ENCODE peak calls at places on chromosomes 1 and 21, in five cellular contexts. B is A549, G is heart right ventricle, H is A673, K is upper lobe of right lung. L is an unnamed sample. For H3K4me1, the result is how much of the 10 kb centered on the place peaks cover.

GRCh38 chr1:94606471-94606870 is 64.9 kb upstream of the F3 start:
- DNase-seq in H (no peak), K (no peak), B (no peak), G (no peak), L (no peak)

GRCh38 chr21:38963006-38963405 is 157.3 kb downstream of the ETS2 start:
- DNase-seq in B (no peak), G (no peak), K (no peak), H (no peak), L (no peak)

GRCh38 chr1:114154963-114155322 is 1.3 kb upstream of the SYT6 start:
- DNase-seq in H (peak), K (no peak), G (no peak), B (no peak), L (no peak)

GRCh38 chr1:224357626-224358124 is 996 bp downstream of the CNIH4 start:
- DNase-seq in G (no peak), B (peak), H (peak), K (no peak), L (no peak)

GRCh38 chr1:37828410-37829074 is 20.5 kb upstream of the YRDC start:
- DNase-seq in K (no peak), H (no peak), G (no peak), B (no peak), L (no peak)

GRCh38 chr1:40736085-40736531 is 44.6 kb downstream of the NFYC start:
- DNase-seq in G (peak), K (no peak), H (peak), B (no peak), L (no peak)

GRCh38 chr1:11692899-11693590 is 1.5 kb downstream of the DRAXIN start:
- DNase-seq in K (no peak), B (no peak), G (no peak), H (peak), L (no peak)

GRCh38 chr1:55833452-55834160 is 618.4 kb upstream of the USP24 start:
- DNase-seq in G (no peak), H (no peak), B (no peak), K (no peak), L (no peak)

GRCh38 chr1:177310326-177310725 is 139.6 kb downstream of the BRINP2 start:
- DNase-seq in G (no peak), K (no peak), B (no peak), H (no peak), L (no peak)

GRCh38 chr21:32463367-32463766 is 50.9 kb downstream of the EVA1C start:
- DNase-seq in G (no peak), B (peak), H (peak), K (no peak), L (no peak)

GRCh38 chr1:93453911-93454310 is 6.0 kb downstream of the FNBP1L start:
- DNase-seq in G (no peak), K (no peak), B (no peak), H (no peak), L (no peak)

GRCh38 chr1:65478379-65479026 is 58.0 kb downstream of the LEPR start:
- DNase-seq in H (no peak), K (no peak), B (no peak), G (no peak), L (no peak)

GRCh38 chr1:220124542-220124941 is 30.6 kb downstream of the IARS2 start:
- DNase-seq in G (no peak), B (no peak), H (no peak), K (no peak), L (no peak)

GRCh38 chr1:44811714-44812151 is 3.4 kb downstream of the BTBD19 start:
- DNase-seq in B (no peak), K (peak), G (no peak), H (no peak), L (peak)

GRCh38 chr1:51523931-51524330 is 4.9 kb upstream of the EPS15 start:
- DNase-seq in H (no peak), K (no peak), G (no peak), B (no peak), L (no peak)

GRCh38 chr1:26787381-26787705 is 407 bp upstream of the PIGV start:
- DNase-seq in B (no peak), H (no peak), G (peak), K (no peak), L (no peak)

GRCh38 chr1:67652800-67653199 is 32.2 kb upstream of the GADD45A start:
- DNase-seq in H (no peak), B (peak), G (no peak), K (no peak), L (no peak)

GRCh38 chr1:168252204-168252733 is 26.5 kb downstream of the SFT2D2 start:
- DNase-seq in K (no peak), H (no peak), G (no peak), B (no peak), L (no peak)

GRCh38 chr1:244065063-244065788 is 14.1 kb downstream of the ZBTB18 start:
- DNase-seq in G (no peak), H (no peak), K (no peak), B (peak), L (no peak)

GRCh38 chr1:48687271-48688045 is 89.2 kb downstream of the BEND5 start:
- DNase-seq in G (no peak), H (no peak), K (no peak), B (no peak), L (peak)

GRCh38 chr1:80278936-80279335 is 1272.4 kb upstream of the ADGRL4 start:
- DNase-seq in G (no peak), K (no peak), H (no peak), B (no peak), L (no peak)

GRCh38 chr1:46488343-46489168 is 1.1 kb upstream of the DMBX1 start:
- DNase-seq in B (no peak), K (no peak), G (no peak), H (no peak), L (no peak)

GRCh38 chr1:31904339-31905092 is 33.7 kb downstream of the PTP4A2 start:
- DNase-seq in G (no peak), H (no peak), B (peak), K (peak), L (no peak)

GRCh38 chr1:65002508-65003315 is 36.4 kb upstream of the JAK1 start:
- DNase-seq in B (peak), H (peak), G (peak), K (peak), L (peak)

DNA sequence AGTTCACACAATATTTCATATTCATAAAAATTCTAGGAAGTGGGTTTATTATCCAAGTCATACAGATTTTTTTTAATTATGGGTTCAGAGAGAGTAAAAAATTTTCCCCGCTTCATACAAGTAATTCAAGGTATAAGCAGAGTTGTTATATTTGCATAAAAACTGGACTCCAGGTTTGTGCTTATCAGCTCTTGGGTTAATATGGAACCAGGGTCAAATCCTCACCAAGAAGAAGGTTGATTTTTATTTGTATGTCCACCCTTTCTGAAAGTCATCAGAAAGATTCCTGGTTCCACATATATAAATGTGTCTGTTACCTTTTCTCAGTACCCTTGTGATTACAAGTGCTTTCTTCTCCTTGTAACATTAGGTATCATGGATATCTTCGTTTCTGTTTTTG is 143.8 kb upstream of the PKN2 start:
- DNase-seq in G (no peak), H (no peak), B (no peak), K (no peak), L (no peak)
- TF ChIP-seq CTCF in G (no peak), H (no peak), B (no peak), K (no peak), L (no peak)

GRCh38 chr1:204079608-204079999 is 6.7 kb downstream of the SOX13 start:
- DNase-seq in B (peak), G (no peak), K (peak), H (no peak), L (no peak)

GRCh38 chr1:204077979-204078696 is 5.2 kb downstream of the SOX13 start:
- DNase-seq in K (peak), B (peak), H (peak), G (no peak), L (peak)

GRCh38 chr1:204081791-204082513 is 9.0 kb downstream of the SOX13 start:
- DNase-seq in H (no peak), G (no peak), B (no peak), K (no peak), L (peak)

GRCh38 chr1:204081156-204081790 is 8.4 kb downstream of the SOX13 start:
- DNase-seq in K (no peak), G (no peak), H (no peak), B (no peak), L (peak)

DNA sequence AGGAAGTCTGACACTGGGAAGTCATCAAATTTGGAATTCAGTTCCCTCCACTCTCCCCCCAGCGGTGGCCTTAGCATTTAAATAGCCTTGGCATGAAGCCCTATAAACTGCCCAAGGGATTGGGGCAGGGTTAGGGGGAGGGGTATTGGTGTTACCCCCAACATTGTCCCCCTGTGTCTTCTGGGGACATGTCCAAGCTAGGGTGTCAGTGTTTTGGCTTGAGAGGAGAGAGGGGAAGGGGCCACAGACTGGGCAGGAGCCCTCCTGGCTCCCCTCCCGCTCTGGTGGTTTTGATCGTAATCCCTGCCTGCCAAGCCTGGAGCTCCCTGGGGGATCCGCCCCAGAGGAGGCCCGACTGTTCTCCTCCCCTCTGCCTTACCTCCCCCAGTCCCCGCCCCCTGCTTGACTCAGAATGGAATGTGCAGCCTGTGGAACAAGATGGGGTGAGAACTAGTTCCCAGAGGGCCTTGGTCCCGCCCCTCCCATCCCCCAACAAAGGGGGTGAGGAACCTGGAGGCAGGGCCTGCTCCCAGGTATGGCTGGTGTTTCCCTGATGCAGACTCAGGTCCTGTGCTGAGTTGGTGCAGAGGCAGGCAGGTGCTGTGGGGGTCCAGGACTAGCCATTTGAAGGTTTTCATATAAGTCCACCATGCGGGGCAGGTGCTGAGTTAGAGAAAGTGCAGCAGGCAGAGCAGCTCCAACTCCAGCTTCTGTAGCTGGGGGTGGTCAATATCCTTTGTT is 7.4 kb downstream of the SOX13 start:
- DNase-seq in G (peak), B (peak), K (peak), H (peak), L (peak)
- H3K4me1 ChIP-seq in G (half or more), B (half or more), K (half or more), H (under half), L (half or more)

GRCh38 chr21:34306246-34306645 is 57.6 kb upstream of the KCNE2 start:
- DNase-seq in B (no peak), K (no peak), H (no peak), G (no peak), L (no peak)
- TF ChIP-seq CTCF in B (no peak), K (no peak), H (no peak), G (no peak), L (no peak)

GRCh38 chr1:13589403-13589802 is 5.8 kb downstream of the PDPN start:
- DNase-seq in B (no peak), K (no peak), G (no peak), H (no peak), L (no peak)
- H3K4me1 ChIP-seq in B (under half), K (under half), G (under half), H (under half), L (under half)

GRCh38 chr1:207404849-207405525 is 49.1 kb upstream of the CR2 start:
- DNase-seq in H (peak), G (no peak), B (peak), K (no peak), L (no peak)
- TF ChIP-seq CTCF in H (peak), G (peak), B (peak), K (peak), L (peak)

GRCh38 chr21:15051652-15052554 is 12.9 kb downstream of the NRIP1 start:
- DNase-seq in G (no peak), K (no peak), H (peak), B (peak), L (no peak)
- H3K4me1 ChIP-seq in G (under half), K (under half), H (under half), B (half or more), L (under half)

GRCh38 chr1:205438213-205439158 is 16.6 kb upstream of the LEMD1 start:
- DNase-seq in G (peak), B (peak), H (peak), K (peak), L (peak)
- TF ChIP-seq CTCF in G (peak), B (peak), H (peak), K (peak), L (peak)